ENCODE peak calls at places on chromosomes 4 and X, in seven cellular contexts. N is MM.1S, Y is neural progenitor cell, C is GM23338, T is hepatocyte, S is HCT116, E is PC-3. R is an unnamed sample.

GRCh38 chr4:176044589-176044951 is 21.1 kb upstream of the WDR17 start:
- DNase-seq in N (no peak), Y (no peak), C (no peak), T (peak; percentile 8), S (no peak), E (no peak), R (peak; percentile 27)

GRCh38 chrX:34275710-34276109 is 143.6 kb upstream of the FAM47A start:
- DNase-seq in N (peak; percentile 24), Y (peak; percentile 25), C (peak; percentile 31), T (peak; percentile 24), S (no peak), E (no peak), R (no peak)

GRCh38 chrX:117092641-117093040 is 629.9 kb upstream of the CT83 start:
- DNase-seq in N (no peak), Y (no peak), C (no peak), T (no peak), S (no peak), E (no peak), R (no peak)

GRCh38 chrX:28960063-28960462 is 372.8 kb downstream of the IL1RAPL1 start:
- DNase-seq in N (no peak), Y (no peak), C (no peak), T (no peak), S (no peak), E (no peak), R (no peak)

GRCh38 chrX:19046343-19047215 is 62.7 kb upstream of the PHKA2 start:
- DNase-seq in N (no peak), Y (no peak), C (no peak), T (peak; percentile 16), S (peak; percentile 26), E (peak; percentile 89), R (peak; percentile 58)

GRCh38 chr4:3031357-3032064 is 42.8 kb downstream of the HTT-AS start:
- DNase-seq in N (no peak), Y (no peak), C (no peak), T (no peak), S (no peak), E (peak; percentile 36), R (no peak)

GRCh38 chrX:41824551-41824950 is 98.8 kb downstream of the CASK start:
- DNase-seq in N (no peak), Y (no peak), C (no peak), T (peak; percentile 12), S (peak; percentile 51), E (peak; percentile 20), R (peak; percentile 65)

GRCh38 chrX:132559101-132559500 is 70.3 kb upstream of the MBNL3 start:
- DNase-seq in N (no peak), Y (no peak), C (no peak), T (no peak), S (no peak), E (no peak), R (no peak)

GRCh38 chr4:169229571-169230028 is 41.2 kb downstream of the SH3RF1 start:
- DNase-seq in N (no peak), Y (no peak), C (no peak), T (peak; percentile 44), S (peak; percentile 94), E (peak; percentile 89), R (peak; percentile 95)

GRCh38 chrX:154719132-154719675 is 31.7 kb downstream of the GAB3 start:
- DNase-seq in N (no peak), Y (no peak), C (no peak), T (no peak), S (no peak), E (peak; percentile 81), R (peak; percentile 72)

GRCh38 chr4:184473515-184474260 is 662 bp downstream of the IRF2 start:
- DNase-seq in N (peak; percentile 75), Y (peak; percentile 75), C (peak; percentile 61), T (peak; percentile 64), S (no peak), E (peak; percentile 16), R (peak; percentile 70)

GRCh38 chrX:112043997-112044396 is 38.6 kb downstream of the TRPC5 start:
- DNase-seq in N (peak; percentile 50), Y (peak; percentile 64), C (peak; percentile 41), T (peak; percentile 36), S (peak; percentile 12), E (peak; percentile 52), R (peak; percentile 10)

GRCh38 chr4:117796677-117797076 is 237.6 kb upstream of the NDST3 start:
- DNase-seq in N (no peak), Y (no peak), C (no peak), T (no peak), S (no peak), E (peak; percentile 49), R (no peak)
- H2AFZ ChIP-seq in N (no peak overlapping the region), Y (no peak overlapping the region), C (no peak overlapping the region), T (no peak overlapping the region), S (peak overlapping the region; percentile 83), E (no peak overlapping the region), R (no peak overlapping the region)

DNA sequence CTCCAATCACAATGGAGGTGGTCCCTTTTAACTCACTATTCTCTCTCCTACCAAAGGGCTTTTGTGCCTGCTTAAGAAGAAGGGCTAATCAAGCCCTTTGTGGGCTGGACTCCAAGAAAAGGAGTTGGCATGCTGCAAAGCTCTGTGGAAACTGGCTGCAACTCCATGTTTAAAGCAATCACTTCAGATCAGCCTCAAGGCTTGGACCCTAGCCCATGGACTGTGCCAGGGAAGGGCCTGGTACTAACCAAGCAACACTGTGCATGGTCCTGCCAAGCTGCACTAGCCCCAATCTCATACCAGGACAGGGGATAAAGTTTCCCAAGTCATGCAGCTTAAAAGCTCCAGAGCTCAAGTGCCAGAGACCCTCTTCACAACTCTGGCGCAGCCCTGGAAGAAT is 86.7 kb downstream of the ATP8A1 start:
- DNase-seq in N (no peak), Y (peak; percentile 78), C (peak; percentile 4), T (peak; percentile 11), S (no peak), E (no peak), R (no peak)
- TF ChIP-seq EZH2phosphoT487 in N (no peak), Y (no peak), C (no peak), T (no peak), S (no peak), E (no peak), R (no peak)

GRCh38 chr4:112516401-112517066 is 554 bp upstream of the NEUROG2 start:
- DNase-seq in N (peak; percentile 54), Y (peak; percentile 96), C (peak; percentile 85), T (no peak), S (no peak), E (no peak), R (no peak)

GRCh38 chr4:112516076-112516385 is at the start of gene NEUROG2:
- DNase-seq in N (no peak), Y (no peak), C (no peak), T (no peak), S (no peak), E (no peak), R (no peak)

GRCh38 chr4:112517911-112518310 is 1.9 kb upstream of the NEUROG2 start:
- DNase-seq in N (peak; percentile 64), Y (no peak), C (no peak), T (no peak), S (no peak), E (no peak), R (no peak)

GRCh38 chr4:112518675-112519074 is 2.7 kb upstream of the NEUROG2 start:
- DNase-seq in N (no peak), Y (peak; percentile 35), C (no peak), T (no peak), S (no peak), E (peak; percentile 31), R (no peak)

GRCh38 chr4:112517067-112517588 is 1.1 kb upstream of the NEUROG2 start:
- DNase-seq in N (no peak), Y (peak; percentile 78), C (peak; percentile 67), T (no peak), S (no peak), E (no peak), R (no peak)
- TF ChIP-seq EZH2 in N (no peak), Y (peak; percentile 12), C (peak; percentile 10), T (peak; percentile 93), S (no peak), E (no peak), R (no peak)

DNA sequence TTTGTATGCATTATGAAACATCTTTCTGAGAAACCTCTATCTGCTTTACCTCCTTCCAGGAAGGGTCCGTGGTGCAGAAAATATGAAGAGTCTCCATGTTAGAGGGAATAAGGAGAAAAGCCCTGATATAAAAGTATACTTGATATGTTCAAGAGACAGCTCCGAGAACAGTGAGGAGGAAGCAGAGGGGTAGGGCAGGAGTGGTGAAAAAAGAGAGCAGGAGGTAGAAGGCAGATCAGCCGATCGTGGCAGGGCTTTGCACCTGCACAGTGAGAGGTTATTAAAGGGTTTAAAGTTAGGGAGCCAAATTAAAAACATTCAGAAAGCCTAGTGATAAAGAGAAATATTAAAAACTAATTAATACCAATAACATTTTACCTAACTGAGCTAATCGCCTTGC is 419.7 kb downstream of the FAT4 start:
- DNase-seq in N (no peak), Y (no peak), C (no peak), T (no peak), S (no peak), E (no peak), R (no peak)
- H2AFZ ChIP-seq in N (no peak overlapping the region), Y (peak overlapping the region; percentile 9), C (no peak overlapping the region), T (peak overlapping the region; percentile 15), S (peak overlapping the region; percentile 8), E (peak overlapping the region; percentile 10), R (no peak overlapping the region)

GRCh38 chr4:110306363-110306762 is 107.9 kb upstream of the ELOVL6 start:
- DNase-seq in N (no peak), Y (no peak), C (no peak), T (no peak), S (no peak), E (no peak), R (no peak)
- TF ChIP-seq EZH2phosphoT487 in N (no peak), Y (no peak), C (no peak), T (no peak), S (no peak), E (no peak), R (no peak)

DNA sequence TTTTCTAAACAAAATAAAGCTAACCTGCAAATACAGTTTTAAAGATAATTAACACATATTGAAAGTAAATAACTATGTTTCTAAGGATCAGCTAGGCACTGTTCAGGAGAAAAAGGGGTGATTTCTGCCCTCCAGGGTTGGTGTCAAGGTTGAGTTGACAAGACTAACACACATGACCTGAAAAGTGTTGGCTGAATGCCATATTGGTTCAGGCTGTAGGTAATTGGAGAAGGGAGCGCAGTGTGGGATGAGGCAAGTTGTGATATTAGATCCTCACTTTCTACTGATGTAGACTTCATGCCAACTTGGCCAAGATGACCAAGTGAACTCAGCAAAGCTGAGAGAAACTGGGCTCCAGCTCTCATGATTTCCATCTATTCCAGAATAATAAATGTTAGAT is 42.2 kb downstream of the PPM1K start:
- DNase-seq in N (no peak), Y (no peak), C (no peak), T (no peak), S (no peak), E (no peak), R (no peak)
- TF ChIP-seq EZH2 in N (no peak), Y (no peak), C (no peak), T (no peak), S (no peak), E (no peak), R (no peak)